ENCODE peak calls at places on chromosomes 12 and 14, in four cellular contexts. Y is hepatic stellate cell; T is NCI-H510A; A is activated T-helper 1 cell treated with anti-CD3 and anti-CD28 coated beads, Interleukin-12 subunit alpha, Interleukin-12 subunit beta, Interleukin-2, Interleukin-4 antibody, amounts not matched to agents 30 ng/mL and 10 ng/mL and 1 ng/mL, durations not matched to agents 14 hours and 24 hours and 36 hours. X is an unnamed sample.

GRCh38 chr12:67633708-67634107 is 14.8 kb upstream of the DYRK2 start:
- DNase-seq in Y (no peak), A (no peak), T (no peak), X (no peak)

GRCh38 chr12:109910969-109911348 is 10.9 kb downstream of the TCHP start:
- DNase-seq in T (peak; percentile 49), A (no peak), Y (peak; percentile 57), X (no peak)

GRCh38 chr12:69540606-69541386 is 44.5 kb upstream of the CCT2 start:
- DNase-seq in Y (peak; percentile 54), A (no peak), T (no peak), X (no peak)

GRCh38 chr12:24902521-24903304 is 46.2 kb downstream of the BCAT1 start:
- DNase-seq in T (no peak), A (peak; percentile 44), Y (peak; percentile 28), X (no peak)

GRCh38 chr12:128047266-128048060 is 219.5 kb upstream of the TMEM132C start:
- DNase-seq in A (no peak), Y (no peak), T (peak; percentile 74), X (no peak)

GRCh38 chr12:3389911-3390310 is 101.1 kb upstream of the PRMT8 start:
- DNase-seq in Y (no peak), A (no peak), T (no peak), X (no peak)

GRCh38 chr12:55072093-55072492 is 52.3 kb downstream of the NEUROD4 start:
- DNase-seq in T (peak; percentile 22), Y (no peak), A (peak; percentile 64), X (no peak)

GRCh38 chr12:10501031-10501430 is 4.7 kb upstream of the EIF2S3B start:
- DNase-seq in Y (no peak), T (no peak), A (no peak), X (no peak)

GRCh38 chr12:112855375-112855774 is 51.4 kb upstream of the OAS1 start:
- DNase-seq in T (no peak), Y (no peak), A (no peak), X (no peak)

GRCh38 chr12:57452937-57453509 is 2.1 kb upstream of the INHBE start:
- DNase-seq in Y (peak; percentile 74), T (peak; percentile 40), A (no peak), X (peak; percentile 36)

GRCh38 chr14:67428501-67429031 is 16.6 kb upstream of the PLEK2 start:
- DNase-seq in T (no peak), A (no peak), Y (no peak), X (no peak)

GRCh38 chr12:19158909-19159308 is 29.4 kb downstream of the PLEKHA5 start:
- DNase-seq in A (no peak), Y (no peak), T (no peak), X (no peak)

GRCh38 chr12:116358850-116359761 is 81.6 kb upstream of the MED13L start:
- DNase-seq in A (peak; percentile 58), Y (peak; percentile 91), T (peak; percentile 89), X (no peak)

GRCh38 chr14:103022669-103023044 is 34.7 kb downstream of the CDC42BPB start:
- DNase-seq in Y (no peak), A (no peak), T (no peak), X (no peak)

GRCh38 chr12:93912086-93912733 is 235.0 kb downstream of the CRADD start:
- DNase-seq in A (no peak), T (no peak), Y (no peak), X (no peak)

GRCh38 chr12:106300761-106301160 is 1.8 kb upstream of the TCP11L2 start:
- DNase-seq in Y (no peak), T (no peak), A (no peak), X (no peak)

GRCh38 chr12:121248611-121249010 is 38.7 kb downstream of the P2RX4 start:
- DNase-seq in T (no peak), A (no peak), Y (no peak), X (no peak)

GRCh38 chr14:75877292-75877691 is 104.5 kb downstream of the TGFB3 start:
- DNase-seq in A (no peak), T (no peak), Y (peak; percentile 44), X (peak; percentile 82)

GRCh38 chr12:120799417-120800045 is 73.9 kb downstream of the ACADS start:
- DNase-seq in A (no peak), Y (no peak), T (no peak), X (no peak)

GRCh38 chr14:55807059-55807499 is 227.1 kb downstream of the KTN1 start:
- DNase-seq in Y (no peak), T (peak; percentile 33), A (peak; percentile 70), X (peak; percentile 41)

GRCh38 chr14:47022721-47023120 is 371.1 kb upstream of the RPL10L start:
- DNase-seq in T (no peak), Y (no peak), A (no peak), X (no peak)

GRCh38 chr14:69059658-69060648 is 80.9 kb upstream of the ACTN1 start:
- DNase-seq in A (no peak), Y (peak; percentile 86), T (no peak), X (peak; percentile 99)

GRCh38 chr12:113467514-113468364 is 3.9 kb downstream of the LHX5 start:
- DNase-seq in T (peak; percentile 22), Y (no peak), A (no peak), X (no peak)

GRCh38 chr12:26833692-26834168 is 736 bp upstream of the ITPR2 start:
- DNase-seq in A (peak; percentile 29), T (peak; percentile 70), Y (peak; percentile 44), X (no peak)

GRCh38 chr14:61765225-61765943 is 3.2 kb downstream of the SNAPC1 start:
- DNase-seq in Y (no peak), A (no peak), T (no peak), X (no peak)

GRCh38 chr14:64196668-64197411 is 97.3 kb downstream of the ESR2 start:
- DNase-seq in T (peak; percentile 36), A (no peak), Y (peak; percentile 59), X (no peak)

GRCh38 chr12:55037349-55037748 is 17.6 kb downstream of the NEUROD4 start:
- DNase-seq in A (no peak), Y (no peak), T (no peak), X (no peak)

GRCh38 chr12:105487961-105488360 is 157.5 kb downstream of the C12orf75 start:
- DNase-seq in Y (no peak), T (no peak), A (no peak), X (no peak)

GRCh38 chr14:101808020-101808641 is 46.6 kb downstream of the PPP2R5C start:
- DNase-seq in A (no peak), T (peak; percentile 26), Y (no peak), X (no peak)

GRCh38 chr14:105073720-105074600 is 8.7 kb upstream of the GPR132 start:
- DNase-seq in T (no peak), A (no peak), Y (no peak), X (no peak)

GRCh38 chr12:21296348-21296747 is 38.4 kb downstream of the SLCO1A2 start:
- DNase-seq in A (no peak), T (no peak), Y (no peak), X (no peak)